ENCODE peak calls at places on chromosomes 3 and 15, in ten cellular contexts. Z is stomach; J is CD8-positive, alpha-beta memory T cell; M is 8988T; X is T-helper 1 cell; W is stimulated activated CD8-positive, alpha-beta memory T cell treated with anti-CD3 and anti-CD28 coated beads, Interleukin-15, amount 100 ng/mL, for 48 hours; Q is HFFc6; C is retinal pigment epithelial cell; H is fibroblast of gingiva; E is COR-L47. D is an unnamed sample.

GRCh38 chr3:172550347-172550943 is 27.2 kb upstream of the TNFSF10 start:
- DNase-seq in H (peak), J (no peak), E (no peak), M (no peak), W (peak), X (no peak), C (no peak), Z (no peak), Q (peak), D (peak)

GRCh38 chr15:89101302-89102191 is 13.3 kb downstream of the ABHD2 start:
- DNase-seq in H (peak), Q (peak), C (peak), X (no peak), E (no peak), Z (peak), M (peak), W (no peak), J (no peak), D (peak)

GRCh38 chr3:34106879-34107278 is 308.4 kb downstream of the PDCD6IP start:
- DNase-seq in M (no peak), C (peak), X (no peak), J (no peak), Q (no peak), W (no peak), H (no peak), E (no peak), Z (peak), D (no peak)

GRCh38 chr3:124854027-124854426 is 33.1 kb downstream of the ITGB5 start:
- DNase-seq in W (no peak), M (no peak), X (no peak), C (no peak), H (peak), J (no peak), E (no peak), Z (no peak), Q (peak), D (peak)

GRCh38 chr3:131549340-131549739 is 46.6 kb upstream of the MRPL3 start:
- DNase-seq in W (no peak), E (no peak), M (no peak), X (no peak), H (no peak), C (no peak), Q (no peak), Z (no peak), J (no peak), D (no peak)

GRCh38 chr15:60972866-60973265 is 256.2 kb downstream of the RORA start:
- DNase-seq in W (no peak), C (peak), J (no peak), Q (peak), H (peak), X (no peak), E (no peak), M (no peak), Z (no peak), D (peak)

GRCh38 chr15:52078876-52079700 is 33.5 kb downstream of the BCL2L10 start:
- DNase-seq in Z (peak), E (peak), Q (peak), H (peak), X (peak), W (peak), C (no peak), J (peak), M (no peak), D (peak)

GRCh38 chr15:49831206-49831965 is 210.5 kb downstream of the DTWD1 start:
- DNase-seq in M (no peak), X (no peak), E (no peak), W (no peak), J (no peak), Q (peak), Z (no peak), C (no peak), H (peak), D (peak)

GRCh38 chr15:67463488-67463887 is 57.4 kb upstream of the C15orf61 start:
- DNase-seq in H (no peak), W (no peak), E (no peak), X (no peak), J (no peak), C (no peak), Z (no peak), M (no peak), Q (no peak), D (no peak)

GRCh38 chr3:7285502-7285901 is 424.6 kb downstream of the GRM7 start:
- DNase-seq in X (no peak), C (no peak), E (no peak), M (no peak), J (no peak), H (no peak), Q (no peak), Z (no peak), W (no peak), D (no peak)

GRCh38 chr3:14286887-14287496 is 108.4 kb downstream of the LSM3 start:
- DNase-seq in M (no peak), Q (no peak), Z (no peak), X (no peak), C (no peak), J (no peak), E (peak), H (no peak), W (no peak), D (no peak)

GRCh38 chr15:88646951-88647350 is 8.1 kb downstream of the ISG20 start:
- DNase-seq in M (no peak), Z (peak), Q (no peak), C (no peak), H (no peak), X (no peak), W (no peak), E (no peak), J (no peak), D (no peak)

GRCh38 chr15:70382009-70382749 is 284.5 kb upstream of the TLE3 start:
- DNase-seq in Q (no peak), J (no peak), X (no peak), W (no peak), Z (no peak), E (no peak), H (no peak), C (no peak), M (no peak), D (no peak)

GRCh38 chr3:32843504-32844321 is 25.9 kb downstream of the TRIM71 start:
- DNase-seq in X (no peak), H (no peak), C (peak), J (no peak), E (no peak), Z (no peak), Q (no peak), W (no peak), M (no peak), D (no peak)

GRCh38 chr3:159987291-159987711 is 1.3 kb upstream of the IL12A start:
- DNase-seq in E (no peak), X (no peak), Z (no peak), H (no peak), Q (peak), C (no peak), J (no peak), M (no peak), W (no peak), D (peak)

GRCh38 chr3:160127308-160127707 is 97.9 kb upstream of the C3orf80 start:
- DNase-seq in Q (no peak), C (no peak), H (no peak), E (no peak), M (no peak), X (no peak), W (no peak), Z (no peak), J (no peak), D (no peak)

GRCh38 chr15:45457641-45458539 is 64.7 kb downstream of the SLC30A4 start:
- DNase-seq in W (peak), C (peak), Z (peak), Q (peak), J (peak), M (no peak), X (peak), H (peak), E (peak), D (peak)

GRCh38 chr15:85482896-85483295 is 102.5 kb downstream of the AKAP13 start:
- DNase-seq in Z (no peak), E (no peak), J (no peak), Q (peak), H (peak), M (no peak), W (no peak), C (no peak), X (no peak), D (peak)

GRCh38 chr3:150236683-150237082 is 171.4 kb upstream of the TSC22D2 start:
- DNase-seq in J (no peak), X (no peak), W (no peak), Z (no peak), H (peak), C (no peak), E (no peak), Q (peak), M (no peak), D (peak)

GRCh38 chr3:158711886-158712285 is 20.4 kb downstream of the RARRES1 start:
- DNase-seq in Z (no peak), Q (peak), E (no peak), M (no peak), C (no peak), X (no peak), J (no peak), W (no peak), H (peak), D (peak)

GRCh38 chr15:92819312-92820232 is 80.6 kb upstream of the CHD2 start:
- DNase-seq in W (no peak), J (no peak), C (no peak), Z (no peak), Q (no peak), H (no peak), M (no peak), E (no peak), X (no peak), D (no peak)

GRCh38 chr3:36700537-36701248 is 63.7 kb downstream of the DCLK3 start:
- DNase-seq in M (no peak), E (peak), Q (peak), X (peak), C (no peak), W (peak), J (peak), Z (no peak), H (peak), D (peak)

GRCh38 chr3:176987901-176988300 is 209.4 kb downstream of the TBL1XR1 start:
- DNase-seq in J (no peak), X (no peak), Z (no peak), W (no peak), H (no peak), E (no peak), C (no peak), M (no peak), Q (no peak), D (peak)

GRCh38 chr3:44198957-44199269 is 42.8 kb upstream of the TOPAZ1 start:
- DNase-seq in X (no peak), Z (no peak), M (no peak), J (no peak), C (no peak), H (no peak), W (no peak), Q (no peak), E (no peak), D (no peak)

GRCh38 chr15:101308604-101309435 is 13.8 kb upstream of the SNRPA1 start:
- DNase-seq in J (no peak), W (no peak), E (no peak), X (no peak), C (no peak), Q (no peak), M (no peak), Z (peak), H (no peak), D (no peak)

GRCh38 chr3:153273767-153274443 is 111.9 kb downstream of the RAP2B start:
- DNase-seq in J (no peak), W (no peak), M (no peak), C (no peak), E (no peak), X (no peak), H (peak), Z (no peak), Q (peak), D (peak)

GRCh38 chr3:172315401-172316091 is 132.7 kb downstream of the GHSR start:
- DNase-seq in W (no peak), H (peak), Q (peak), C (no peak), Z (no peak), E (no peak), J (no peak), M (no peak), X (no peak), D (peak)

GRCh38 chr3:127749787-127750225 is 72.5 kb downstream of the MGLL start:
- DNase-seq in Q (no peak), E (no peak), W (no peak), H (no peak), J (no peak), M (no peak), Z (no peak), C (no peak), X (no peak), D (no peak)